ENCODE peak calls at places on chromosomes 1 and 21, in seven cellular contexts. T is neuronal stem cell; N is stomach; G is SJSA1; Q is right atrium auricular region; R is CD4-positive, alpha-beta memory T cell; K is cardiac muscle cell. E is an unnamed sample.

GRCh38 chr1:6111571-6111970 is 65.9 kb downstream of the KCNAB2 start:
- DNase-seq in T (no peak), N (no peak), G (peak; percentile 75), K (no peak), R (no peak), Q (no peak), E (no peak)

GRCh38 chr1:43021547-43022474 is 63.1 kb upstream of the SLC2A1 start:
- DNase-seq in R (no peak), Q (no peak), N (no peak), T (no peak), G (no peak), K (no peak), E (no peak)

GRCh38 chr1:200336111-200336845 is 73.6 kb downstream of the ZNF281 start:
- DNase-seq in N (no peak), Q (no peak), T (no peak), R (no peak), G (peak; percentile 73), K (peak; percentile 51), E (no peak)

GRCh38 chr1:110337704-110338199 is 1.4 kb upstream of the RBM15 start:
- DNase-seq in N (peak; percentile 53), Q (no peak), R (peak; percentile 57), K (no peak), T (peak; percentile 38), G (peak; percentile 47), E (peak; percentile 65)

GRCh38 chr1:6030547-6031261 is 15.0 kb upstream of the KCNAB2 start:
- DNase-seq in T (no peak), Q (no peak), G (no peak), R (no peak), K (no peak), N (no peak), E (no peak)

GRCh38 chr1:247077768-247078314 is 770 bp downstream of the ZNF670 start:
- DNase-seq in T (no peak), R (no peak), N (no peak), K (peak; percentile 7), G (no peak), Q (no peak), E (peak; percentile 13)

GRCh38 chr1:5658340-5659316 is 333.6 kb downstream of the NPHP4 start:
- DNase-seq in G (no peak), Q (no peak), T (no peak), R (no peak), K (no peak), N (no peak), E (no peak)

GRCh38 chr1:193749868-193750267 is 563.5 kb upstream of the B3GALT2 start:
- DNase-seq in T (no peak), G (no peak), Q (no peak), R (no peak), N (no peak), K (no peak), E (no peak)

GRCh38 chr1:110390096-110390495 is 730 bp downstream of the SLC16A4 start:
- DNase-seq in K (peak; percentile 71), Q (peak; percentile 75), N (no peak), R (no peak), G (peak; percentile 80), T (no peak), E (no peak)

GRCh38 chr1:198788561-198789064 is 149.8 kb downstream of the PTPRC start:
- DNase-seq in K (peak; percentile 49), N (no peak), R (no peak), T (peak; percentile 55), Q (no peak), G (no peak), E (peak; percentile 41)

GRCh38 chr1:22364764-22365163 is 86.9 kb upstream of the ZBTB40 start:
- DNase-seq in K (no peak), G (no peak), N (no peak), R (no peak), Q (no peak), T (no peak), E (no peak)

GRCh38 chr1:147486876-147487656 is 54.2 kb upstream of the BCL9 start:
- DNase-seq in K (no peak), N (no peak), G (no peak), T (no peak), Q (no peak), R (no peak), E (no peak)

GRCh38 chr1:25616080-25616931 is at the start of gene MAN1C1:
- DNase-seq in R (peak; percentile 77), K (peak; percentile 82), N (peak; percentile 88), Q (peak; percentile 83), G (peak; percentile 88), T (peak; percentile 95), E (peak; percentile 92)

GRCh38 chr1:66679140-66679539 is 73.1 kb upstream of the DYNLT5 start:
- DNase-seq in N (no peak), R (no peak), Q (no peak), T (no peak), G (no peak), K (no peak), E (no peak)

GRCh38 chr1:87291107-87291506 is 37.6 kb upstream of the LMO4 start:
- DNase-seq in G (no peak), K (peak; percentile 37), N (no peak), R (no peak), Q (no peak), T (no peak), E (no peak)

GRCh38 chr1:15557594-15557993 is 27.3 kb downstream of the AGMAT start:
- DNase-seq in R (no peak), G (no peak), T (no peak), K (no peak), Q (no peak), N (no peak), E (no peak)

GRCh38 chr1:56146449-56146848 is 432.9 kb downstream of the PLPP3 start:
- DNase-seq in R (no peak), G (no peak), K (peak; percentile 57), Q (no peak), N (no peak), T (no peak), E (no peak)

GRCh38 chr1:85952460-85952859 is 204.1 kb downstream of the COL24A1 start:
- DNase-seq in K (no peak), Q (no peak), T (no peak), G (no peak), N (no peak), R (no peak), E (no peak)

GRCh38 chr1:11068556-11069232 is 8.9 kb upstream of the SRM start:
- DNase-seq in R (no peak), Q (no peak), N (no peak), G (no peak), K (no peak), T (no peak), E (no peak)

GRCh38 chr1:40944326-40944725 is 35.2 kb upstream of the CTPS1 start:
- DNase-seq in K (peak; percentile 91), N (no peak), Q (peak; percentile 64), T (no peak), G (peak; percentile 65), R (no peak), E (no peak)

GRCh38 chr1:236904874-236905741 is 99.1 kb downstream of the MT1HL1 start:
- DNase-seq in K (peak; percentile 62), Q (no peak), T (no peak), R (no peak), G (no peak), N (no peak), E (no peak)

GRCh38 chr1:47996406-47997226 is 569 bp downstream of the TRABD2B start:
- DNase-seq in K (peak; percentile 30), N (no peak), Q (no peak), T (no peak), R (no peak), G (no peak), E (no peak)

GRCh38 chr21:16455978-16456377 is 726.2 kb downstream of the USP25 start:
- DNase-seq in R (no peak), G (no peak), N (no peak), T (no peak), K (no peak), Q (no peak), E (peak; percentile 86)

GRCh38 chr1:8985915-8986813 is 40.1 kb downstream of the SLC2A7 start:
- DNase-seq in T (no peak), R (no peak), N (peak; percentile 88), G (peak; percentile 95), Q (peak; percentile 84), K (peak; percentile 96), E (no peak)

GRCh38 chr1:74946389-74946788 is 187.8 kb upstream of the LHX8 start:
- DNase-seq in N (no peak), T (no peak), G (no peak), R (no peak), K (no peak), Q (no peak), E (no peak)

GRCh38 chr1:36776256-36776655 is 258.1 kb downstream of the GRIK3 start:
- DNase-seq in G (no peak), K (no peak), T (no peak), N (no peak), Q (no peak), R (no peak), E (no peak)

GRCh38 chr1:36772837-36773495 is 261.3 kb downstream of the GRIK3 start:
- DNase-seq in R (no peak), G (no peak), N (no peak), T (no peak), K (no peak), Q (no peak), E (no peak)

GRCh38 chr1:36773827-36774541 is 260.3 kb downstream of the GRIK3 start:
- DNase-seq in Q (no peak), N (no peak), K (no peak), T (no peak), R (no peak), G (no peak), E (no peak)

GRCh38 chr1:36776949-36777348 is 257.4 kb downstream of the GRIK3 start:
- DNase-seq in R (no peak), Q (no peak), T (no peak), K (no peak), N (no peak), G (no peak), E (no peak)

DNA sequence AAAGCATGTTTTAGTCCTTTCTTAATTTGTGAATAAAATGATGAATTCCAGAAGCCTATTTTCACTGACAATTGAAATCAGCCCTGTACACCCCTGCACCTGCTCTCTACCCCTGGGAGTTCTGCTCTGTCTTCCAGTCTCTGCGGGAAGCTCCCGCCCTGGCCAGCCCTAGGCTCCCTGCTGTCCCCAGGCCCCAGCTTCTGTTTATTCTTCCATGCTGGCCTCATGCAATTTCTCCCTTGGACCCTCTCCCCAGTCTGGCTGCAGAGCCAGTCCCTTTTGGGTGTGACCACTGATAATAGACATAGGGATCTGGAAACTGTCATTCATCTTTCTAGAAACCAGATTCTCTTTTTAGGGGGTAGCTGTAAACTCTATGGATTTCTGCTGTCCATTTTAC is 258.6 kb downstream of the GRIK3 start:
- DNase-seq in T (no peak), G (no peak), K (no peak), N (no peak), Q (no peak), R (no peak), E (no peak)
- H3K27me3 ChIP-seq in T (no peaks in the 10 kb centered on the region), G (peaks cover 10% of the 10 kb centered on the region), K (peaks cover 12% of the 10 kb centered on the region), N (no peaks in the 10 kb centered on the region), Q (no peaks in the 10 kb centered on the region), R (no peaks in the 10 kb centered on the region), E (peaks cover 29% of the 10 kb centered on the region)

GRCh38 chr1:153371231-153371630 is 4.2 kb downstream of the S100A12 start:
- DNase-seq in Q (no peak), N (no peak), G (no peak), T (no peak), R (no peak), K (no peak), E (no peak)
- H3K4me1 ChIP-seq in Q (no peaks in the 10 kb centered on the region), N (no peaks in the 10 kb centered on the region), G (no peaks in the 10 kb centered on the region), T (no peaks in the 10 kb centered on the region), R (no peaks in the 10 kb centered on the region), K (peaks cover 6% of the 10 kb centered on the region), E (no peaks in the 10 kb centered on the region)

GRCh38 chr1:2859219-2859880 is 57.9 kb upstream of the TTC34 start:
- DNase-seq in G (no peak), K (no peak), R (no peak), N (no peak), T (no peak), Q (no peak), E (no peak)
- H3K9me3 ChIP-seq in G (peaks cover 7% of the 10 kb centered on the region), K (no peaks in the 10 kb centered on the region), R (no peaks in the 10 kb centered on the region), N (no peaks in the 10 kb centered on the region), T (no peaks in the 10 kb centered on the region), Q (no peaks in the 10 kb centered on the region), E (no peaks in the 10 kb centered on the region)

GRCh38 chr1:941027-941587 is 17.4 kb downstream of the SAMD11 start:
- DNase-seq in R (no peak), N (no peak), G (no peak), K (no peak), T (no peak), Q (no peak), E (no peak)
- H3K27me3 ChIP-seq in R (peaks cover 7% of the 10 kb centered on the region), N (no peaks in the 10 kb centered on the region), G (no peaks in the 10 kb centered on the region), K (peaks cover 25% of the 10 kb centered on the region), T (peaks cover 34% of the 10 kb centered on the region), Q (no peaks in the 10 kb centered on the region), E (no peaks in the 10 kb centered on the region)

E was measured in HAP-1.